ENCODE peak calls at places on chromosomes 5 and 9, in ten cellular contexts. X is NCI-H460; W is activated effector memory CD4-positive, alpha-beta T cell treated with anti-CD3 and anti-CD28 coated beads, Interleukin-2, amount 50 U/mL, for 16 hours; N is DND-41; I is globus pallidus; Y is neural crest cell; A is spleen; T is substantia nigra; O is CD4-positive, alpha-beta T cell; G is AG08396. E is an unnamed sample.

GRCh38 chr9:7862170-7862569 is 62.6 kb upstream of the DMAC1 start:
- DNase-seq in X (no peak), W (no peak), N (no peak), I (no peak), Y (no peak), A (no peak), T (no peak), O (no peak), G (no peak), E (no peak)

GRCh38 chr5:64690417-64691151 is at the start of gene SHISAL2B:
- DNase-seq in X (no peak), W (no peak), N (no peak), I (no peak), Y (peak), A (peak), T (no peak), O (no peak), G (peak), E (no peak)

GRCh38 chr9:74742792-74743389 is 144.8 kb downstream of the TRPM6 start:
- DNase-seq in X (peak), W (no peak), N (peak), I (peak), Y (peak), A (no peak), T (peak), O (no peak), G (peak), E (no peak)

GRCh38 chr5:175321927-175322532 is 122.0 kb downstream of the DRD1 start:
- DNase-seq in X (peak), W (no peak), N (peak), I (no peak), Y (peak), A (no peak), T (no peak), O (no peak), G (peak), E (no peak)

GRCh38 chr9:29773676-29774075 is 2200.4 kb upstream of the C9orf72 start:
- DNase-seq in X (no peak), W (no peak), N (no peak), I (no peak), Y (no peak), A (no peak), T (no peak), O (no peak), G (no peak), E (no peak)

GRCh38 chr5:124395287-124395686 is 351.2 kb downstream of the ZNF608 start:
- DNase-seq in X (no peak), W (no peak), N (no peak), I (peak), Y (peak), A (no peak), T (peak), O (no peak), G (no peak), E (no peak)

GRCh38 chr5:114305402-114306207 is 56.3 kb upstream of the KCNN2 start:
- DNase-seq in X (peak), W (no peak), N (no peak), I (no peak), Y (no peak), A (no peak), T (no peak), O (no peak), G (peak), E (peak)

GRCh38 chr9:91198405-91198804 is 163.3 kb downstream of the AUH start:
- DNase-seq in X (no peak), W (no peak), N (no peak), I (no peak), Y (no peak), A (no peak), T (no peak), O (no peak), G (no peak), E (no peak)

GRCh38 chr9:131487621-131488031 is 15.1 kb upstream of the POMT1 start:
- DNase-seq in X (no peak), W (no peak), N (no peak), I (no peak), Y (no peak), A (no peak), T (no peak), O (no peak), G (no peak), E (no peak)

GRCh38 chr9:134063088-134063875 is 4.5 kb downstream of the BRD3 start:
- DNase-seq in X (no peak), W (no peak), N (no peak), I (no peak), Y (no peak), A (peak), T (no peak), O (no peak), G (no peak), E (no peak)

GRCh38 chr5:2017540-2018389 is 135.0 kb upstream of the IRX4 start:
- DNase-seq in X (peak), W (no peak), N (peak), I (no peak), Y (peak), A (no peak), T (no peak), O (no peak), G (peak), E (peak)

GRCh38 chr5:151107738-151108520 is 27.1 kb upstream of the TNIP1 start:
- DNase-seq in X (no peak), W (no peak), N (no peak), I (peak), Y (no peak), A (peak), T (peak), O (no peak), G (peak), E (no peak)

GRCh38 chr5:180387798-180388197 is 34.7 kb upstream of the GFPT2 start:
- DNase-seq in X (no peak), W (no peak), N (no peak), I (no peak), Y (no peak), A (no peak), T (no peak), O (no peak), G (no peak), E (no peak)

GRCh38 chr5:116058346-116058936 is 26.2 kb downstream of the ARL14EPL start:
- DNase-seq in X (no peak), W (no peak), N (no peak), I (no peak), Y (no peak), A (no peak), T (no peak), O (no peak), G (no peak), E (no peak)

GRCh38 chr5:2126512-2126911 is 243.8 kb upstream of the IRX4 start:
- DNase-seq in X (no peak), W (no peak), N (no peak), I (no peak), Y (no peak), A (no peak), T (no peak), O (no peak), G (no peak), E (no peak)

GRCh38 chr9:94685359-94685758 is 41.1 kb upstream of the AOPEP start:
- DNase-seq in X (no peak), W (no peak), N (no peak), I (no peak), Y (no peak), A (no peak), T (no peak), O (no peak), G (no peak), E (no peak)

GRCh38 chr9:121204121-121204520 is 2.5 kb upstream of the RAB14 start:
- DNase-seq in X (no peak), W (no peak), N (no peak), I (no peak), Y (no peak), A (no peak), T (no peak), O (no peak), G (no peak), E (no peak)

GRCh38 chr5:158049459-158049858 is 190.5 kb upstream of the CLINT1 start:
- DNase-seq in X (no peak), W (no peak), N (no peak), I (no peak), Y (no peak), A (no peak), T (no peak), O (no peak), G (no peak), E (no peak)

GRCh38 chr5:20678386-20678785 is 690.4 kb upstream of the CDH18 start:
- DNase-seq in X (no peak), W (no peak), N (no peak), I (no peak), Y (no peak), A (no peak), T (no peak), O (no peak), G (no peak), E (no peak)

GRCh38 chr5:91166040-91166807 is 216.9 kb downstream of the ARRDC3 start:
- DNase-seq in X (no peak), W (no peak), N (no peak), I (no peak), Y (no peak), A (no peak), T (no peak), O (no peak), G (no peak), E (no peak)

GRCh38 chr5:76861616-76862015 is 11.8 kb downstream of the S100Z start:
- DNase-seq in X (no peak), W (peak), N (no peak), I (no peak), Y (no peak), A (no peak), T (no peak), O (no peak), G (peak), E (no peak)

GRCh38 chr5:132684922-132685720 is 11.3 kb downstream of the IL4 start:
- DNase-seq in X (no peak), W (no peak), N (no peak), I (no peak), Y (no peak), A (no peak), T (no peak), O (no peak), G (no peak), E (no peak)

GRCh38 chr5:134133995-134134541 is 19.6 kb downstream of the TCF7 start:
- DNase-seq in X (no peak), W (peak), N (no peak), I (no peak), Y (no peak), A (peak), T (no peak), O (no peak), G (no peak), E (no peak)

GRCh38 chr5:100777680-100778281 is 125.3 kb downstream of the ST8SIA4 start:
- DNase-seq in X (peak), W (no peak), N (peak), I (peak), Y (no peak), A (no peak), T (no peak), O (no peak), G (peak), E (no peak)

GRCh38 chr5:43900974-43901373 is 298.0 kb downstream of the NNT start:
- DNase-seq in X (no peak), W (no peak), N (no peak), I (no peak), Y (no peak), A (no peak), T (no peak), O (no peak), G (no peak), E (no peak)

GRCh38 chr9:94900222-94901018 is 173.9 kb downstream of the AOPEP start:
- DNase-seq in X (no peak), W (no peak), N (no peak), I (no peak), Y (no peak), A (no peak), T (no peak), O (no peak), G (peak), E (no peak)

GRCh38 chr5:59428391-59428790 is 465.1 kb downstream of the PDE4D start:
- DNase-seq in X (no peak), W (no peak), N (no peak), I (no peak), Y (no peak), A (no peak), T (no peak), O (no peak), G (no peak), E (no peak)

GRCh38 chr5:28388428-28388827 is 1350.0 kb upstream of the CDH9 start:
- DNase-seq in X (no peak), W (no peak), N (no peak), I (no peak), Y (no peak), A (no peak), T (no peak), O (no peak), G (no peak), E (no peak)

GRCh38 chr5:33321026-33321425 is 119.7 kb upstream of the TARS1 start:
- DNase-seq in X (no peak), W (no peak), N (no peak), I (no peak), Y (no peak), A (no peak), T (no peak), O (no peak), G (peak), E (no peak)